ENCODE peak calls at places on chromosomes 6 and 20, in nine cellular contexts. Q, N, P, J, I, X, Z, R and C are unnamed samples.

GRCh38 chr20:19974621-19975435 is 42.3 kb upstream of the NAA20 start:
- DNase-seq in N (no peak), I (peak), P (peak), J (peak), X (peak), R (no peak), Q (peak), Z (peak), C (peak)

GRCh38 chr6:119686240-119686639 is 336.7 kb upstream of the MAN1A1 start:
- DNase-seq in P (no peak), Q (no peak), R (no peak), I (no peak), J (no peak), Z (no peak), N (no peak), X (no peak), C (no peak)

GRCh38 chr20:50516180-50516934 is 6.2 kb downstream of the PTPN1 start:
- DNase-seq in N (no peak), Q (no peak), J (no peak), I (no peak), X (no peak), Z (no peak), P (no peak), R (no peak), C (no peak)

GRCh38 chr6:159220093-159220492 is 50.9 kb downstream of the FNDC1 start:
- DNase-seq in Q (no peak), R (no peak), Z (no peak), J (no peak), P (no peak), N (no peak), I (no peak), X (no peak), C (no peak)

GRCh38 chr6:42774201-42774600 is 7.7 kb upstream of the BICRAL start:
- DNase-seq in X (no peak), J (no peak), I (no peak), P (no peak), Z (no peak), Q (no peak), R (no peak), N (no peak), C (no peak)

GRCh38 chr20:50376888-50377459 is 133.2 kb upstream of the PTPN1 start:
- DNase-seq in P (peak), Q (no peak), J (no peak), N (no peak), X (no peak), I (peak), Z (no peak), R (no peak), C (no peak)

GRCh38 chr6:116402108-116402507 is 31.4 kb downstream of the DSE start:
- DNase-seq in I (no peak), R (no peak), Z (no peak), N (no peak), P (no peak), J (no peak), Q (no peak), X (no peak), C (peak)

GRCh38 chr6:112802154-112802553 is 455.0 kb downstream of the RFPL4B start:
- DNase-seq in R (no peak), Z (no peak), N (no peak), J (peak), X (no peak), I (no peak), P (no peak), Q (no peak), C (peak)

GRCh38 chr6:167987811-167988495 is 9.5 kb upstream of the KIF25 start:
- DNase-seq in J (no peak), Z (no peak), Q (no peak), I (no peak), X (no peak), P (no peak), R (no peak), N (no peak), C (no peak)

GRCh38 chr20:2118783-2119182 is 17.2 kb downstream of the STK35 start:
- DNase-seq in Q (no peak), P (no peak), R (no peak), J (peak), Z (no peak), I (no peak), X (no peak), N (no peak), C (no peak)

GRCh38 chr6:106257195-106257594 is 68.4 kb downstream of the ATG5 start:
- DNase-seq in I (no peak), P (no peak), J (peak), Z (no peak), Q (no peak), R (no peak), N (no peak), X (no peak), C (no peak)

GRCh38 chr20:51400051-51400926 is 142.2 kb downstream of the NFATC2 start:
- DNase-seq in N (no peak), Q (no peak), R (no peak), X (peak), Z (peak), I (no peak), P (no peak), J (peak), C (no peak)

GRCh38 chr6:153412519-153412918 is 281.4 kb upstream of the RGS17 start:
- DNase-seq in Q (no peak), P (no peak), N (no peak), X (no peak), I (no peak), J (no peak), R (no peak), Z (no peak), C (no peak)

GRCh38 chr20:16580127-16580526 is 6.9 kb upstream of the KIF16B start:
- DNase-seq in J (peak), R (no peak), P (no peak), Q (peak), Z (no peak), X (no peak), I (no peak), N (no peak), C (peak)

GRCh38 chr6:105832358-105832757 is 253.8 kb upstream of the PRDM1 start:
- DNase-seq in J (peak), Z (no peak), Q (no peak), R (no peak), I (no peak), N (no peak), X (no peak), P (no peak), C (no peak)

GRCh38 chr6:149026530-149026942 is 279.7 kb downstream of the UST start:
- DNase-seq in Q (peak), P (no peak), R (peak), N (peak), Z (no peak), I (no peak), J (peak), X (no peak), C (peak)

GRCh38 chr6:109336221-109336955 is 45.9 kb downstream of the CD164 start:
- DNase-seq in R (no peak), P (no peak), J (peak), N (no peak), Q (peak), X (peak), Z (no peak), I (no peak), C (peak)

GRCh38 chr6:31272856-31273626 is 1.1 kb upstream of the HLA-C start:
- DNase-seq in R (no peak), Q (no peak), N (no peak), Z (no peak), J (no peak), P (no peak), X (peak), I (no peak), C (peak)
- H3K4me3 ChIP-seq in R (no peak), Q (no peak), N (peak), Z (peak), J (no peak), P (no peak), X (no peak), I (peak), C (no peak)

GRCh38 chr6:16969699-16970695 is 131.9 kb upstream of the STMND1 start:
- DNase-seq in N (no peak), I (no peak), Z (no peak), P (no peak), Q (no peak), J (no peak), R (no peak), X (no peak), C (peak)
- H3K4me3 ChIP-seq in N (no peak), I (no peak), Z (no peak), P (no peak), Q (no peak), J (no peak), R (no peak), X (no peak), C (no peak)

GRCh38 chr20:44475694-44476560 is at the start of gene TTPAL:
- DNase-seq in I (peak), N (peak), J (peak), Z (peak), R (peak), P (peak), X (peak), Q (peak), C (peak)
- H3K4me3 ChIP-seq in I (peak), N (peak), J (peak), Z (peak), R (peak), P (peak), X (peak), Q (peak), C (peak)

DNA sequence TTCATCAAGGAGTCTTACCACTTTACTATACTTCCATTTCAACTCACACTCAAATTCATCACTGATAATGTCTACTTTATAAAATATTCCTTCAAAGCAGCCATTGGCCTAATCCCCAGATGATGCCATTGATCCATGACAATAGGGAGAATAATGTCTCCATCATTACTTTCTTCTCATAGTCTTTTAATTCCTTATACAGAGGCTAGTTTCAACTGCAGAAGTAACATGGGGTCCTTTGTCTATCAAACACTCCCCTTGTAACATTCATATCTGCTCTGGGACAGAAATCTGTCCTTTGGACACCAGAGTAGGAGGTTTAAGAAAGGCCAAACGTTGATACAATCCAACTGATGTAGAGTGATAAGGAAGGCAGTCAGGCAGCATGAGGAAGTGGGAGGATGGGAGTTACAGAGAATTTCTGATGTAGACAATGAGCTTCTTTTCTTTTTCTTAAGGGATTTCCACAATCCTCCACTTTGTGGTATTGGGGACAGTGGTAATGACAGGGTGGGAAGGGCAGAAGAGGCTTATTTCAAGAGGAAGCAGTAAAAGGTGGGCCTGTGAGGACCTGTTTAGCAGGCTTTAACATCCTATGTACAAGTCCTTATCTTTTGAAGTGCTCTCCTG is 18.9 kb upstream of the HLA-DOA start:
- DNase-seq in I (no peak), N (no peak), X (no peak), Q (no peak), P (no peak), J (no peak), Z (no peak), R (no peak), C (no peak)
- H3K4me3 ChIP-seq in I (no peak), N (no peak), X (no peak), Q (no peak), P (no peak), J (no peak), Z (no peak), R (no peak), C (no peak)

GRCh38 chr6:33558801-33559200 is 21.3 kb downstream of the BAK1 start:
- DNase-seq in Q (no peak), I (no peak), X (no peak), R (no peak), J (no peak), Z (no peak), N (no peak), P (no peak), C (no peak)
- H3K4me3 ChIP-seq in Q (no peak), I (no peak), X (no peak), R (no peak), J (no peak), Z (no peak), N (no peak), P (no peak), C (no peak)

GRCh38 chr6:134168580-134169223 is 116.3 kb upstream of the SLC2A12 start:
- DNase-seq in P (no peak), R (no peak), N (no peak), Z (no peak), I (no peak), X (no peak), Q (no peak), J (peak), C (peak)
- H3K4me3 ChIP-seq in P (no peak), R (no peak), N (no peak), Z (peak), I (no peak), X (no peak), Q (no peak), J (no peak), C (no peak)

DNA sequence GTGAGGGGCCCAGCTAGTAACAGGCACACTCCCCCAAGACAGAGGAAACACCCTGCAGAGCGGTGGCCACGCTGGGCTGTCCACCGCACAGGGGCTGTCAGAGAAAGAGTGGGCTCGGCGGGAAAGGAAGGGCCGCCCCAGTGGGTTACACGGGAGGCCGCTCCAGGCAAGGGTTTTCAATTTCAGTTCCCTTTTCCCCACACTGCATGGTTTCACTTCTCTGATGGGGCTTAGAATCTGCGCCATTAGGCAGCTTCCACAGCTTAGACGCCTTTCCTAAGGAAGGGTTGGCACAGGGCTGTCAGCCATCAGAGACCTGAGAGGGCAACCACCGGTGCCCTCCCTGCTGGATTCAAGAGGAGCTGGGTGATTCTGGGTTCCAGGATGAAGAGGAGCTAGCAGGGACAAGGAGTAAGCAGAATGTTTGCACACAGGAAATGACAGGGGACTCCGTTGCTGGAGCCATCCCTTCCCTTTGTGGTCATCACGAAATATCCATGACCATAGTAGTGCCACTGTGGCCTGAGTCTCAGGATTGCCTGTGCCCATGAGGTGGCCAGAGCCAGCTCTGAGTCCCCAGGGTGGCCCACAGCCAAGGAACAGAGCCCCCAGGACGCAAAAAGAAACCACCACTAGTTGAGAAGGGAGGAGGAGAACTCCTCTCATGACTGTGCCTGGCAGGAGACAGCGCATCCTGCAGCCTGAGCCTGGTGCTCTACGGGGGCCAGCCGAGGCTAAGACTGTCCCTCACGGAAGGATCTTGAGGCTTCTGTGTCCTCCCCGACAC is 282.6 kb downstream of the NRN1 start:
- DNase-seq in Z (peak), I (no peak), J (no peak), P (no peak), R (no peak), Q (no peak), N (peak), X (peak), C (no peak)
- H3K4me3 ChIP-seq in Z (no peak), I (no peak), J (no peak), P (no peak), R (no peak), Q (no peak), N (no peak), X (no peak), C (no peak)

GRCh38 chr6:107657755-107658461 is 166.2 kb downstream of the SCML4 start:
- DNase-seq in Q (no peak), N (peak), X (peak), R (no peak), J (peak), P (no peak), I (peak), Z (peak), C (peak)
- H3K4me3 ChIP-seq in Q (no peak), N (no peak), X (peak), R (no peak), J (peak), P (no peak), I (no peak), Z (no peak), C (peak)

GRCh38 chr6:85594197-85594930 is 706 bp upstream of the SNX14 start:
- DNase-seq in R (no peak), J (peak), Q (no peak), N (no peak), I (no peak), P (no peak), X (no peak), Z (peak), C (peak)

GRCh38 chr6:85591207-85591606 is 2.5 kb downstream of the SNX14 start:
- DNase-seq in Q (no peak), Z (no peak), I (no peak), J (no peak), X (no peak), N (no peak), P (no peak), R (no peak), C (no peak)

GRCh38 chr6:85593438-85594196 is at the start of gene SNX14:
- DNase-seq in P (peak), I (peak), J (peak), R (peak), Q (peak), N (peak), X (peak), Z (peak), C (peak)

DNA sequence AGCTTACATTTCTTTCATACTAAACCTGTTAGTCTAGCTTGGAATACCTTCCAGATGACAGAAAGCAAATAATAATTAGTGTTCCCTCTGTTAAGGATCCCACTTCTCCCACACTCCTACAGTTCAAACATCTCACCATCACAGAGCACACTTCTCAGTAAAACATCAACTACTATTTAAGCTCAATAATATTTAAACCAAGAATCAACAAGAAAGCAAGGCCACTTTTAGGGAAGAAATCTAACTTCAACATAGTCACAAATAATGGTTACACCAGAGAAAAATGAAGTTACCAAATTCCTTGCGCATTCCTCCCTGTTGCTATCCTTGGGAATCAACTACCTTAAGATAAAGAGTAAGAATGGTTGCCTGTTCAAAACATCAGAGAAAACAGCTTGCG is 1.6 kb downstream of the SNX14 start:
- DNase-seq in P (no peak), I (no peak), Z (no peak), J (no peak), Q (no peak), N (no peak), R (no peak), X (no peak), C (no peak)
- H3K4me3 ChIP-seq in P (no peak), I (no peak), Z (peak), J (peak), Q (peak), N (peak), R (no peak), X (peak), C (peak)

DNA sequence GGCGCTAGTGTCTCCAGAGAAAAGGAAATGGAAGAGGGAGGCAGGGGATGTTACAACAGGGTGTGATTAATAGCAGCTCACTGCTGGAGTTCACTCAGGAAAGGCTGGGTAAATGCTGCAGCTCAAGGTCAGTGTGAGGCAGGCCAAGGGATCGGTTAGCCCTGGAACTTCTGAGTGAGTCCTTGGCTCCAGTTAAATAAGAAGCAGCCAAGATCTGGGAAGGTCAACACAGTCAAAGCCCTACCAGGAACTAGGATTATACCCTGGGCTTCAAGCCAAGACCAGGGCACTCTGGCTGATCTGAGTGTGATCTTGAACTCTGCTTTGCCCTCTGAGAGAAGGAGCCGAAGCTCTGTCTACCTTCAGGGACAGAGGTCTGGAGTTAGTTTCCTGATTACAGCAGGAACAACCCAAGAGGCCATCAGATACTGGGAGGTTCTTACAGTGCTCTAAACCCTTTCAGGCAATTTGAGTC is 44.3 kb downstream of the TPD52L1 start:
- DNase-seq in P (peak), X (peak), Q (peak), J (peak), N (peak), I (peak), Z (peak), R (no peak), C (peak)
- H3K4me3 ChIP-seq in P (no peak), X (no peak), Q (peak), J (no peak), N (no peak), I (no peak), Z (no peak), R (no peak), C (no peak)